ENCODE peak calls at places on chromosomes 5 and 9, in eight cellular contexts. D is Caco-2, Y is AG20443, L is RWPE1, C is MV-4-11, O is left colon, Z is NCI-H774, R is HTR-8/SVneo. S is an unnamed sample.

GRCh38 chr5:73826761-73827450 is 200.9 kb downstream of the ARHGEF28 start:
- DNase-seq in L (peak), Y (peak), D (no peak), C (no peak), O (no peak), R (peak), Z (no peak), S (no peak)

GRCh38 chr5:37737326-37738056 is 102.3 kb downstream of the GDNF start:
- DNase-seq in Z (no peak), O (no peak), Y (no peak), L (no peak), C (no peak), D (no peak), R (no peak), S (no peak)

GRCh38 chr5:119373449-119373858 is 17.6 kb downstream of the TNFAIP8 start:
- DNase-seq in O (no peak), Y (no peak), C (no peak), R (no peak), Z (no peak), D (no peak), L (no peak), S (no peak)

GRCh38 chr9:19085295-19085694 is 17.4 kb downstream of the HAUS6 start:
- DNase-seq in C (peak), D (no peak), L (peak), Y (peak), Z (no peak), O (no peak), R (no peak), S (no peak)

GRCh38 chr9:12875216-12875615 is 100.4 kb downstream of the LURAP1L start:
- DNase-seq in C (no peak), D (no peak), Y (no peak), O (no peak), R (no peak), L (no peak), Z (no peak), S (no peak)

GRCh38 chr5:9861664-9862256 is 231.6 kb upstream of the TAS2R1 start:
- DNase-seq in R (no peak), D (no peak), C (no peak), L (no peak), O (no peak), Y (peak), Z (no peak), S (no peak)

GRCh38 chr5:95048633-95049032 is 236.3 kb downstream of the MCTP1 start:
- DNase-seq in Y (no peak), C (peak), O (no peak), L (no peak), D (no peak), R (no peak), Z (no peak), S (no peak)

GRCh38 chr5:72692273-72692672 is 124.2 kb upstream of the TNPO1 start:
- DNase-seq in R (no peak), L (no peak), O (no peak), Z (no peak), Y (peak), D (no peak), C (no peak), S (no peak)

GRCh38 chr5:1895771-1896420 is 13.2 kb upstream of the IRX4 start:
- DNase-seq in Y (no peak), O (no peak), R (no peak), Z (no peak), D (no peak), C (no peak), L (no peak), S (no peak)

GRCh38 chr5:1908931-1909330 is 26.2 kb upstream of the IRX4 start:
- DNase-seq in L (no peak), Z (no peak), D (peak), Y (no peak), C (no peak), O (no peak), R (no peak), S (peak)

GRCh38 chr9:31542384-31543055 is 841.9 kb upstream of the ACO1 start:
- DNase-seq in Y (no peak), D (no peak), R (peak), Z (no peak), C (peak), L (peak), O (no peak), S (peak)

GRCh38 chr5:10985091-10985490 is 224.1 kb upstream of the DAP start:
- DNase-seq in Z (no peak), R (no peak), O (no peak), L (no peak), Y (no peak), D (no peak), C (no peak), S (no peak)

GRCh38 chr5:931570-932145 is 39.0 kb downstream of the TRIP13 start:
- DNase-seq in D (no peak), C (no peak), Y (no peak), O (no peak), L (no peak), Z (no peak), R (no peak), S (no peak)

GRCh38 chr9:34317436-34317835 is 11.6 kb downstream of the KIF24 start:
- DNase-seq in C (no peak), O (no peak), R (no peak), D (no peak), Z (no peak), L (no peak), Y (no peak), S (no peak)

GRCh38 chr5:132033122-132033521 is 21.7 kb upstream of the ACSL6 start:
- DNase-seq in R (no peak), Z (no peak), O (no peak), D (no peak), L (no peak), C (no peak), Y (no peak), S (no peak)

GRCh38 chr9:127124792-127125191 is 2.4 kb upstream of the ANGPTL2 start:
- DNase-seq in O (no peak), Z (no peak), R (no peak), C (no peak), D (no peak), L (no peak), Y (no peak), S (no peak)